ENCODE peak calls at places on chromosome 11, in six cellular contexts. S is NAMALWA; P is activated CD4-positive, CD25-positive, alpha-beta regulatory T cell treated with anti-CD3 and anti-CD28 coated beads, Interleukin-2, amount 50 U/mL, for 72 hours; L is coronary artery; D is pancreas; Y is H1. F is an unnamed sample.

GRCh38 chr11:57276857-57277505 is 39.9 kb upstream of the APLNR start:
- DNase-seq in S (peak; percentile 7), P (no peak), L (no peak), D (no peak), Y (no peak), F (no peak)

GRCh38 chr11:19570889-19571288 is 141.7 kb upstream of the NAV2 start:
- DNase-seq in S (no peak), P (no peak), L (no peak), D (no peak), Y (no peak), F (no peak)

GRCh38 chr11:96311120-96311568 is 31.9 kb downstream of the MAML2 start:
- DNase-seq in S (no peak), P (no peak), L (no peak), D (no peak), Y (no peak), F (no peak)

GRCh38 chr11:71311928-71312510 is 59.6 kb upstream of the SHANK2 start:
- DNase-seq in S (no peak), P (no peak), L (peak; percentile 47), D (no peak), Y (no peak), F (no peak)

GRCh38 chr11:9868641-9869040 is 204.8 kb downstream of the SWAP70 start:
- DNase-seq in S (no peak), P (no peak), L (no peak), D (no peak), Y (no peak), F (no peak)

GRCh38 chr11:117068303-117068860 is 29.8 kb downstream of the SIK3 start:
- DNase-seq in S (no peak), P (no peak), L (no peak), D (no peak), Y (no peak), F (no peak)

GRCh38 chr11:117803896-117804295 is 6.9 kb upstream of the DSCAML1 start:
- DNase-seq in S (no peak), P (no peak), L (no peak), D (no peak), Y (no peak), F (no peak)

GRCh38 chr11:128524172-128524571 is 63.2 kb downstream of the ETS1 start:
- DNase-seq in S (no peak), P (no peak), L (no peak), D (no peak), Y (no peak), F (no peak)

GRCh38 chr11:114284021-114284420 is 12.2 kb upstream of the NNMT start:
- DNase-seq in S (no peak), P (no peak), L (no peak), D (no peak), Y (no peak), F (no peak)

GRCh38 chr11:95736268-95737208 is 53.0 kb downstream of the FAM76B start:
- DNase-seq in S (no peak), P (no peak), L (no peak), D (no peak), Y (no peak), F (no peak)

GRCh38 chr11:120748485-120748814 is 236.9 kb downstream of the GRIK4 start:
- DNase-seq in S (no peak), P (no peak), L (no peak), D (no peak), Y (no peak), F (no peak)

GRCh38 chr11:118846181-118846946 is 37.3 kb upstream of the CXCR5 start:
- DNase-seq in S (no peak), P (no peak), L (no peak), D (no peak), Y (no peak), F (no peak)